ENCODE peak calls at places on chromosomes 7 and 10, in nine cellular contexts. B is HS-27A, Q is omental fat pad, S is ELF-1, L is T-helper 2 cell, A is heart left ventricle, F is Kasumi-1, W is aorta, O is fibroblast of pulmonary artery. C is an unnamed sample.

GRCh38 chr10:103614511-103615158 is 121.1 kb downstream of the NEURL1 start:
- DNase-seq in S (no peak), F (no peak), O (no peak), A (no peak), Q (no peak), L (no peak), W (no peak), B (no peak), C (no peak)

GRCh38 chr7:11300231-11300630 is 326.6 kb downstream of the PHF14 start:
- DNase-seq in A (no peak), W (no peak), S (no peak), O (no peak), B (no peak), L (no peak), Q (no peak), F (no peak), C (no peak)

GRCh38 chr7:143002856-143003255 is 24.1 kb downstream of the OR9A2 start:
- DNase-seq in Q (no peak), O (no peak), A (no peak), L (no peak), B (no peak), W (no peak), S (no peak), F (no peak), C (no peak)

GRCh38 chr10:119078422-119079179 is 2.0 kb downstream of the EIF3A start:
- DNase-seq in B (no peak), W (no peak), S (no peak), Q (no peak), O (no peak), A (no peak), L (no peak), F (no peak), C (no peak)

GRCh38 chr10:2985729-2986232 is 81.6 kb upstream of the PFKP start:
- DNase-seq in A (no peak), S (peak), F (no peak), W (no peak), L (no peak), O (no peak), Q (no peak), B (no peak), C (no peak)

GRCh38 chr7:108368466-108368865 is 87.8 kb downstream of the NRCAM start:
- DNase-seq in A (no peak), S (no peak), Q (no peak), W (no peak), O (no peak), L (no peak), F (no peak), B (no peak), C (no peak)

GRCh38 chr7:5525271-5526189 is 101.9 kb upstream of the TNRC18 start:
- DNase-seq in L (no peak), Q (no peak), O (peak), A (peak), B (no peak), W (no peak), S (peak), F (no peak), C (peak)

GRCh38 chr7:131292141-131292905 is 35.4 kb upstream of the MKLN1 start:
- DNase-seq in L (no peak), S (no peak), F (no peak), B (no peak), W (no peak), O (no peak), A (no peak), Q (no peak), C (no peak)

GRCh38 chr7:78499966-78500365 is 701.4 kb downstream of the PHTF2 start:
- DNase-seq in A (no peak), B (no peak), S (no peak), O (no peak), W (no peak), L (no peak), Q (no peak), F (no peak), C (no peak)

GRCh38 chr7:65264258-65264657 is 109.4 kb upstream of the ZNF92 start:
- DNase-seq in S (no peak), B (no peak), Q (no peak), L (no peak), F (no peak), A (no peak), W (no peak), O (no peak), C (no peak)

GRCh38 chr10:119489572-119490326 is 52.8 kb downstream of the RGS10 start:
- DNase-seq in B (peak), W (peak), O (peak), L (peak), F (peak), Q (no peak), A (no peak), S (peak), C (peak)

GRCh38 chr10:11344550-11344949 is 266.9 kb downstream of the USP6NL start:
- DNase-seq in F (peak), A (no peak), W (no peak), L (no peak), Q (no peak), B (no peak), O (no peak), S (no peak), C (no peak)

GRCh38 chr7:116780966-116781365 is 81.4 kb upstream of the CAPZA2 start:
- DNase-seq in O (no peak), F (no peak), L (no peak), B (no peak), W (no peak), A (no peak), S (peak), Q (no peak), C (no peak)

GRCh38 chr7:25314094-25314708 is 85.9 kb upstream of the NPVF start:
- DNase-seq in S (no peak), O (peak), L (no peak), Q (no peak), F (no peak), B (no peak), A (no peak), W (no peak), C (no peak)

GRCh38 chr10:49526624-49527023 is 12.3 kb downstream of the ERCC6 start:
- DNase-seq in S (no peak), O (peak), B (no peak), L (no peak), A (no peak), W (no peak), Q (no peak), F (no peak), C (peak)

GRCh38 chr7:90474284-90475210 is 5.1 kb downstream of the PTTG1IP2 start:
- DNase-seq in Q (no peak), B (peak), O (peak), A (no peak), W (no peak), L (no peak), F (no peak), S (no peak), C (no peak)

GRCh38 chr10:42488416-42488815 is 150.0 kb downstream of the ZNF33B start:
- DNase-seq in L (no peak), O (peak), W (no peak), B (no peak), Q (no peak), A (no peak), S (no peak), F (no peak), C (no peak)

GRCh38 chr10:132283604-132284382 is 24.0 kb downstream of the STK32C start:
- DNase-seq in F (no peak), O (no peak), S (no peak), B (no peak), W (peak), A (no peak), Q (no peak), L (no peak), C (no peak)

GRCh38 chr7:39605087-39605486 is 18.3 kb upstream of the RALA start:
- DNase-seq in F (no peak), A (no peak), S (no peak), O (no peak), W (no peak), L (no peak), Q (no peak), B (no peak), C (no peak)

GRCh38 chr10:4670737-4671136 is 155.3 kb upstream of the AKR1E2 start:
- DNase-seq in F (no peak), Q (no peak), O (peak), B (no peak), W (no peak), L (no peak), A (no peak), S (no peak), C (no peak)

GRCh38 chr7:2478387-2478760 is 2.2 kb upstream of the GRIFIN start:
- DNase-seq in A (peak), B (no peak), Q (no peak), L (no peak), S (no peak), W (peak), F (no peak), O (no peak), C (peak)

GRCh38 chr7:129952164-129952652 is 552 bp downstream of the UBE2H start:
- DNase-seq in F (peak), A (peak), O (no peak), L (peak), S (peak), Q (no peak), W (peak), B (no peak), C (no peak)

GRCh38 chr7:34675749-34676374 is 17.8 kb downstream of the NPSR1 start:
- DNase-seq in Q (no peak), O (peak), A (no peak), L (no peak), B (no peak), W (no peak), F (no peak), S (no peak), C (no peak)

GRCh38 chr10:83433705-83434104 is 705.6 kb upstream of the GHITM start:
- DNase-seq in B (no peak), S (no peak), O (no peak), L (no peak), A (no peak), W (no peak), F (no peak), Q (no peak), C (no peak)

GRCh38 chr7:50781371-50781770 is 1.3 kb downstream of the GRB10 start:
- DNase-seq in L (peak), F (no peak), Q (no peak), B (no peak), O (no peak), W (no peak), S (no peak), A (no peak), C (no peak)

GRCh38 chr7:79507161-79507560 is 53.7 kb upstream of the MAGI2 start:
- DNase-seq in B (no peak), W (no peak), O (no peak), A (no peak), S (no peak), F (no peak), L (no peak), Q (no peak), C (no peak)

GRCh38 chr7:2015251-2015871 is 217.4 kb downstream of the MAD1L1 start:
- DNase-seq in W (peak), Q (no peak), L (no peak), S (no peak), B (no peak), A (peak), F (no peak), O (no peak), C (no peak)

GRCh38 chr10:73744690-73744994 is 470 bp downstream of the SEC24C start:
- DNase-seq in Q (no peak), F (peak), B (peak), O (peak), S (no peak), W (peak), A (peak), L (peak), C (peak)

GRCh38 chr10:85575441-85575840 is 791.2 kb downstream of the GRID1 start:
- DNase-seq in Q (no peak), L (no peak), B (no peak), W (no peak), F (no peak), O (no peak), A (no peak), S (no peak), C (no peak)

GRCh38 chr10:77405771-77406241 is 231.8 kb downstream of the KCNMA1 start:
- DNase-seq in O (peak), F (peak), L (no peak), Q (no peak), B (peak), A (peak), S (peak), W (peak), C (peak)

GRCh38 chr7:27071622-27072390 is 24.0 kb downstream of the HOXA1 start:
- DNase-seq in L (no peak), B (no peak), A (no peak), W (no peak), O (no peak), S (no peak), F (no peak), Q (no peak), C (peak)

GRCh38 chr7:34044319-34044643 is 138.9 kb downstream of the BMPER start:
- DNase-seq in B (no peak), O (no peak), F (no peak), Q (no peak), A (no peak), S (no peak), W (no peak), L (no peak), C (no peak)

GRCh38 chr7:27110163-27110976 is 7.9 kb upstream of the HOXA2 start:
- DNase-seq in A (no peak), F (no peak), L (no peak), Q (no peak), O (peak), B (no peak), W (peak), S (peak), C (no peak)

GRCh38 chr10:18753496-18753895 is 94.3 kb downstream of the ARL5B start:
- DNase-seq in B (no peak), O (no peak), F (no peak), L (no peak), W (no peak), A (no peak), Q (no peak), S (peak), C (no peak)

GRCh38 chr10:3808689-3809199 is 23.7 kb upstream of the KLF6 start:
- DNase-seq in B (no peak), F (no peak), S (no peak), O (no peak), W (no peak), Q (no peak), L (no peak), A (no peak), C (no peak)

GRCh38 chr10:79084012-79084971 is 15.5 kb downstream of the ZMIZ1 start:
- DNase-seq in A (peak), B (no peak), L (no peak), O (peak), F (peak), Q (peak), W (peak), S (no peak), C (peak)

GRCh38 chr7:133888061-133888930 is 238.8 kb upstream of the LRGUK start:
- DNase-seq in S (no peak), W (no peak), B (no peak), Q (no peak), L (no peak), A (no peak), O (no peak), F (no peak), C (no peak)

C was measured in HL-60.